ENCODE peak calls at places on chromosomes 13 and 19, in eight cellular contexts. T is osteocyte, A is cardiac muscle cell, U is WTC11, X is neural crest cell, S is GM12878, M is AG04450, Q is right atrium auricular region. F is an unnamed sample.

GRCh38 chr19:40599331-40600085 is 1.7 kb upstream of the LTBP4 start:
- DNase-seq in S (no peak), M (no peak), T (no peak), U (no peak), X (no peak), Q (no peak), A (no peak), F (no peak)

GRCh38 chr13:99439048-99439447 is 62.2 kb upstream of the TM9SF2 start:
- DNase-seq in Q (peak), M (no peak), X (no peak), A (no peak), U (no peak), S (no peak), T (no peak), F (no peak)

GRCh38 chr13:31631716-31632115 is 107.6 kb upstream of the RXFP2 start:
- DNase-seq in Q (no peak), M (no peak), T (no peak), A (no peak), X (no peak), U (no peak), S (no peak), F (no peak)

GRCh38 chr13:44365008-44365407 is 8.6 kb upstream of the SERP2 start:
- DNase-seq in T (no peak), Q (no peak), M (peak), X (no peak), U (no peak), S (no peak), A (peak), F (no peak)

GRCh38 chr19:12939292-12939606 is 840 bp downstream of the CALR start:
- DNase-seq in X (no peak), S (no peak), Q (no peak), M (no peak), U (no peak), T (no peak), A (peak), F (no peak)

GRCh38 chr19:40266111-40266510 is 19.0 kb downstream of the AKT2 start:
- DNase-seq in U (no peak), X (no peak), M (no peak), Q (no peak), S (no peak), T (no peak), A (no peak), F (no peak)

GRCh38 chr19:40596608-40597328 is 4.4 kb upstream of the LTBP4 start:
- DNase-seq in A (peak), M (no peak), X (peak), Q (no peak), U (peak), S (no peak), T (no peak), F (no peak)

GRCh38 chr13:94595943-94596574 is at the start of gene TGDS:
- DNase-seq in X (peak), S (peak), A (peak), M (peak), T (peak), Q (peak), U (peak), F (peak)

GRCh38 chr19:31674503-31675186 is 325.4 kb upstream of the TSHZ3 start:
- DNase-seq in Q (no peak), A (peak), S (no peak), X (no peak), U (no peak), M (no peak), T (no peak), F (no peak)

GRCh38 chr19:18506545-18506944 is 15.3 kb downstream of the ELL start:
- DNase-seq in T (no peak), S (no peak), A (no peak), M (no peak), Q (no peak), X (no peak), U (no peak), F (no peak)

GRCh38 chr19:15199652-15200574 is 882 bp downstream of the NOTCH3 start:
- DNase-seq in Q (no peak), M (no peak), X (peak), U (peak), T (no peak), S (no peak), A (peak), F (peak)

GRCh38 chr19:29287061-29287460 is 74.1 kb upstream of the UQCRFS1 start:
- DNase-seq in A (no peak), U (no peak), X (no peak), M (no peak), S (no peak), T (no peak), Q (no peak), F (no peak)

GRCh38 chr13:28100149-28101121 is at the start of gene FLT3:
- DNase-seq in Q (no peak), T (peak), U (peak), X (peak), M (no peak), S (no peak), A (peak), F (peak)

GRCh38 chr13:40132249-40132648 is 476.8 kb downstream of the COG6 start:
- DNase-seq in S (no peak), M (no peak), Q (no peak), X (no peak), A (no peak), U (no peak), T (no peak), F (no peak)

GRCh38 chr13:76723551-76724232 is 162.5 kb downstream of the KCTD12 start:
- DNase-seq in S (no peak), M (peak), T (no peak), Q (no peak), A (peak), X (no peak), U (peak), F (no peak)

GRCh38 chr19:54470991-54471782 is 1.9 kb downstream of the CDC42EP5 start:
- DNase-seq in X (peak), T (no peak), A (no peak), S (no peak), M (no peak), Q (no peak), U (peak), F (no peak)

GRCh38 chr19:45505151-45505995 is 1.9 kb upstream of the VASP start:
- DNase-seq in S (no peak), A (peak), Q (no peak), M (no peak), U (no peak), T (no peak), X (no peak), F (no peak)

GRCh38 chr19:1855040-1855827 is 7.0 kb upstream of the REXO1 start:
- DNase-seq in S (peak), X (peak), A (peak), M (peak), U (peak), T (peak), Q (peak), F (no peak)

GRCh38 chr13:105008606-105009005 is 1526.9 kb downstream of the EFNB2 start:
- DNase-seq in A (no peak), S (no peak), Q (no peak), M (no peak), U (no peak), T (no peak), X (no peak), F (no peak)

GRCh38 chr13:98740131-98740530 is 12.3 kb downstream of the SLC15A1 start:
- DNase-seq in Q (no peak), U (no peak), T (no peak), A (no peak), X (no peak), S (no peak), M (no peak), F (no peak)

GRCh38 chr13:27211771-27212364 is 39.5 kb upstream of the RPL21 start:
- DNase-seq in X (no peak), U (no peak), A (peak), S (no peak), M (peak), Q (no peak), T (peak), F (no peak)

GRCh38 chr19:17352608-17353280 is 15.4 kb downstream of the GTPBP3 start:
- DNase-seq in T (no peak), Q (no peak), S (no peak), M (no peak), X (no peak), U (no peak), A (peak), F (no peak)

GRCh38 chr13:27622102-27622820 is 569 bp downstream of the POLR1D start:
- DNase-seq in U (no peak), A (no peak), M (no peak), S (no peak), X (no peak), Q (no peak), T (no peak), F (no peak)

GRCh38 chr19:14149509-14149994 is 13.2 kb upstream of the ASF1B start:
- DNase-seq in U (no peak), M (no peak), Q (peak), A (peak), S (no peak), T (no peak), X (no peak), F (no peak)

GRCh38 chr19:6409346-6409745 is 15.3 kb downstream of the KHSRP start:
- DNase-seq in Q (no peak), X (no peak), M (no peak), S (no peak), A (no peak), T (no peak), U (no peak), F (no peak)

GRCh38 chr19:42512130-42512636 is 16.1 kb downstream of the CEACAM1 start:
- DNase-seq in Q (no peak), U (no peak), X (no peak), S (no peak), M (no peak), A (no peak), T (peak), F (no peak)

GRCh38 chr19:28349604-28350003 is 863.3 kb downstream of the UQCRFS1 start:
- DNase-seq in M (no peak), T (no peak), Q (no peak), X (no peak), S (no peak), A (no peak), U (no peak), F (no peak)

GRCh38 chr13:44974056-44974798 is 15.0 kb downstream of the NUFIP1 start:
- DNase-seq in Q (peak), A (peak), U (no peak), X (no peak), M (no peak), S (peak), T (no peak), F (no peak)

DNA sequence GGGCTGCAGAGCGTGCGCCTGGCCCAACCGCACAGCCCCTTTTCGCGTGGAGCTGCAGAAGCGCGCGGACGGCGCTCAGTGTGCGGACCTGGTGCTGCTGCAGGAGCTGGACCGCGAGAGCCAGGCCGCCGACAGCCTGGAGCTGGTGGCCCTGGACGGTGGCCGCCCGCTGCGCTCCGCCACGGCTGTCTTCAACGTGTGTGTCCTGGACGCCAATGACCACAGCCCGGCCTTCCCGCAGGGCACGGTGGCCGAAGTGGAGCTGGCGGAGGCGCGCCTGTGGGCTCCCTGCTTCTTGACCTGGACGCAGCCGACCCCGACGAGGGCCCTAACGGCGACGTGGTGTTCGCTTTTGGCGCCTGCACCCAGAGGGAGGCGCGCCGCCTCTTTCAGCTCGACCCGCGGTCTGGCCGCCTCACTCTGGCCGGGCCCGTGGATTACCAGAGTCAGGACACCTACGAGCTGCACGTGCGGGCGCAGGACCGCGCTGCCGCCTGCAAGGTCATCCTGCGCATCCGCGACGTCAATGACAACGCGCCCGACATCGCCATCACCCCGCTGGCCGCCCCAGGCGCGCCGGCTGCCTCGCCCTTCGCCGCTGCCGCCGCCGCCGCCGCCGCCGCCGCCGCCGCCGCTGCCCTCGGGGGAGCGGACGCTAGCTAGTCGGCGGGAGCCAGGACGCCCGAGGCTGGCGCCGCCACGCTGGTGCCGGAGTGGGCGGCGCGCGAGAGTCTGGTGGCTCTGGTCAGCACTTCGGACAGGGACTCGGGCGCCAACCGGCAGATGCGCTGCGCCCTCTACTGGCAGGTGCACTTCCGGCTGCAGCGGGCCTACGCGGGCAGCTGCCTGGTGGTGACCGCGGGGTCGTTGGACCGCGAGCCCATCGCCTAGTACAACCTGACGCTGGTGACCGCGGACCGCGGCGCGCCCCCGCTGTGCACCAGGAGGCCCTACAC is 172.2 kb downstream of the OLFM4 start:
- DNase-seq in X (peak), T (no peak), S (no peak), M (no peak), A (peak), Q (no peak), U (peak), F (peak)
- TF ChIP-seq CTCF in X (peak), T (peak), S (no peak), M (peak), A (peak), Q (no peak), U (peak), F (peak)

GRCh38 chr19:30498707-30499106 is 126.5 kb downstream of the ZNF536 start:
- DNase-seq in U (peak), M (no peak), T (no peak), X (no peak), S (no peak), A (no peak), Q (no peak), F (no peak)
- TF ChIP-seq CTCF in U (peak), M (no peak), T (no peak), X (no peak), S (no peak), A (no peak), Q (no peak), F (peak)

DNA sequence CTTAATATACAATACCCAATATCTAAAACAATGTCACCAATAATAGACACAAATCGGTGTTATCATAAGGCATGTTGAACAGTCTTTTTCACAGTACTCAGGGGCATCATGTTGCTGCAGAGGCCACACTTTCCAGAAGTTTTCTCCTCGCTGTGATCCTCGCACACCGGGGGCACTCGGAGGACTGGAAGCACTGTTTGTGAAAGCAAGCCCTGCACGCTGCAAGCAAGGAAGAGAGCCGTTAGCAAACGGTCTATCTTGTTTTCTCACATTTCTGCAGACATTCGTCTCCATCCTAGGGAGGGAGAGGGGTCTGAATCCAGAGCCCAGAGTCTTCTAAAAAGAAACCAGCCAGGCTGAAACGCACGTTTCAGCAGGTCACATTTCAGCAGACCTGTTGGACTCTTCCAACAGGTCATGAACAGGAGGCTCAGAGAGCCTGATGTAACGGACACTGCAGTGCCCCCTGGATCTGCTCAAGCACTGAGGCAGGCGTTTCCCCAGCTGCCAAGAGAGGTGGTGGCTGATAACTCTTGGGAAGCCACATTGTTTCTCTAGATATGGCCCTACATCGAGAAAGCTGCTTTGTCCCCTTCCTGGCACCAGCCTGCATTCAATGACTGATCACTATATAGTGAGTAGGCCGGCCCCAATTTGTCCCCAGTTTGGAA is 43.6 kb downstream of the RUBCNL start:
- DNase-seq in U (no peak), M (no peak), T (peak), Q (peak), S (no peak), A (no peak), X (no peak), F (no peak)
- TF ChIP-seq CTCF in U (no peak), M (no peak), T (no peak), Q (no peak), S (no peak), A (no peak), X (no peak), F (no peak)

GRCh38 chr13:60623131-60623530 is 226.1 kb downstream of the TDRD3 start:
- DNase-seq in X (no peak), A (no peak), S (no peak), T (no peak), M (no peak), U (no peak), Q (no peak), F (no peak)

GRCh38 chr13:60629158-60629557 is 232.1 kb downstream of the TDRD3 start:
- DNase-seq in M (no peak), A (no peak), X (no peak), Q (no peak), U (no peak), S (no peak), T (no peak), F (no peak)

DNA sequence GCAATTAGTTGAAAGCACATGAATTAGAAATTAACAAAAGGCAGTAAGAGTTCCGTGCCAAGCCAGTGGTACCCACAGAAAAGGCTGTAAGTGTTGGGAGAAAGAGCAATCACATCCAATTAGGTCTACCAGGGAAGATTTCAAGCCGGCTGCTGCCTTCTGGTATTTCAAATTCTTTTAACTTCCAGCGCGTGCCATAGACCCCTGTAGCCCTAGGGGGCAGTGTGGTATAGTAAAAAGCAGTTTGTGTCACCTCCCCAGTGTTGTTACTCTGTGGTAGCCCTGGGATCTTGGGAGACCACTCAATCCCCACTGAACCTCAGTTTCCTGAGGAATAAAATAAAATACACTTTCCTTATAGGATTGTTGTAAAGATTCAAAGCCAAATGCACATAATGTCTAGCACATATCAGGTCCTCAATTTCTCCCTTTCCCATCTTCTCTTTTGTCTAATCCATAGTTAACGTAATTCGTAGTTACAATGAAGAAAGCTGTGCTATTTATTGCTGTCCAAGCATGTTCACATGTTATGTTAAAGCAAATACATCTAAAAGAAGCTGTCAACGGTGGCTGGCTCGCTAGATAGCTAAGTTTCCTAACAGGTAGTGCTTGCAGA is 230.2 kb downstream of the TDRD3 start:
- DNase-seq in Q (no peak), M (no peak), U (peak), S (no peak), X (peak), T (no peak), A (peak), F (peak)
- TF ChIP-seq CTCF in Q (peak), M (peak), U (peak), S (peak), X (peak), T (peak), A (peak), F (peak)

GRCh38 chr13:67651908-67652307 is 421.8 kb upstream of the PCDH9 start:
- DNase-seq in U (no peak), X (no peak), M (no peak), S (no peak), A (no peak), Q (no peak), T (no peak), F (no peak)
- TF ChIP-seq CTCF in U (no peak), X (no peak), M (peak), S (no peak), A (no peak), Q (no peak), T (no peak), F (no peak)

GRCh38 chr19:3360494-3361383 is 5.6 kb upstream of the NFIC start:
- DNase-seq in M (no peak), S (no peak), U (no peak), A (peak), X (no peak), Q (peak), T (no peak), F (no peak)
- TF ChIP-seq CTCF in M (no peak), S (peak), U (no peak), A (peak), X (no peak), Q (no peak), T (peak), F (no peak)